ENCODE peak calls at places on chromosomes 5 and 9, in five cellular contexts. A, F, V, W and T are unnamed samples.
A peak's percentile ranks its signal among the peaks of the same experiment; 100 is the strongest.

GRCh38 chr9:20048437-20048836 is 259.6 kb upstream of the SLC24A2 start:
- DNase-seq in W (no peak), F (no peak), A (no peak), V (no peak), T (no peak)

GRCh38 chr5:176185133-176185733 is 53.0 kb upstream of the SIMC1 start:
- DNase-seq in W (no peak), A (no peak), F (no peak), V (no peak), T (no peak)

GRCh38 chr9:28758346-28758745 is 1185.1 kb upstream of the C9orf72 start:
- DNase-seq in V (no peak), F (peak; percentile 13), A (no peak), W (no peak), T (no peak)

GRCh38 chr5:45288746-45289145 is 407.4 kb downstream of the HCN1 start:
- DNase-seq in V (peak; percentile 4), F (no peak), A (no peak), W (no peak), T (no peak)

GRCh38 chr9:114487607-114488300 is 17.5 kb downstream of the WHRN start:
- DNase-seq in W (peak; percentile 86), A (peak; percentile 87), V (peak; percentile 50), F (peak; percentile 77), T (peak; percentile 70)

GRCh38 chr5:75322066-75322465 is 15.0 kb upstream of the HMGCR start:
- DNase-seq in V (no peak), A (peak; percentile 54), F (no peak), W (no peak), T (no peak)

GRCh38 chr5:68891718-68892117 is 202.1 kb upstream of the SLC30A5 start:
- DNase-seq in A (no peak), V (no peak), W (no peak), F (no peak), T (no peak)

GRCh38 chr5:59146729-59147128 is 563.9 kb downstream of the RAB3C start:
- DNase-seq in F (no peak), A (no peak), W (no peak), V (no peak), T (no peak)

GRCh38 chr9:124032247-124032646 is 20.7 kb downstream of the LHX2 start:
- DNase-seq in A (no peak), W (no peak), V (no peak), F (no peak), T (no peak)

GRCh38 chr9:21681641-21682040 is 120.8 kb upstream of the MTAP start:
- DNase-seq in F (peak; percentile 70), V (no peak), A (peak; percentile 14), W (no peak), T (no peak)

GRCh38 chr9:109320734-109321448 is at the start of gene EPB41L4B:
- DNase-seq in W (peak; percentile 96), V (peak; percentile 96), F (peak; percentile 82), A (peak; percentile 89), T (peak; percentile 71)

GRCh38 chr5:79509244-79509880 is 4.6 kb downstream of the HOMER1 start:
- DNase-seq in F (no peak), W (no peak), V (no peak), A (no peak), T (no peak)

GRCh38 chr5:79512692-79513518 is 1.0 kb downstream of the HOMER1 start:
- DNase-seq in A (peak; percentile 9), F (peak; percentile 34), V (no peak), W (no peak), T (peak; percentile 41)

GRCh38 chr5:79508794-79509193 is 5.1 kb downstream of the HOMER1 start:
- DNase-seq in A (no peak), F (no peak), W (no peak), V (no peak), T (no peak)

GRCh38 chr5:79511945-79512493 is 1.9 kb downstream of the HOMER1 start:
- DNase-seq in V (no peak), A (peak; percentile 1), W (no peak), F (peak; percentile 18), T (no peak)

DNA sequence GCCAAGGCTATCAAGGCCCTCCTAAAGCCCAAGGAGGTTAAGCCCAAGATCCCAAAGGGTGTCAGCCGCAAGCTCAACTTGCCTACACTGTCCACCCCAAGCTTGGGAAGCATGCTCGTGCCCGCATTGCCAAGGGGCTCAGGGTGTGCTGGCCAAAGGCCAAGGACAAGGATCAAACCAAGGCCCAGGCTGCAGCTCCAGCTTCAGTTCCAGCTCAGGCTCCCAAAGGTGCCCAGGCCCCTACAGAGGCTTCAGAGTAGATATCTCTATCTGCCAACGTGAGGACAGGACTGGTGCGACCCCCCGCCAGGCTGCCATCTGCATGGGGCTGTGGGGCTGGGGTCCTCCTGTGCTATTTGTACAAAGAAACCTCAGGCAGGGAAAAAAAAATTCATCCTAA is 3.3 kb downstream of the HOMER1 start:
- DNase-seq in W (no peak), F (no peak), A (no peak), V (no peak), T (no peak)
- H3K4me3 ChIP-seq in W (no peak overlapping the region), F (peak overlapping the region; percentile 69), A (no peak overlapping the region), V (no peak overlapping the region), T (no peak overlapping the region)

GRCh38 chr5:23507278-23507685 is at the start of gene PRDM9:
- DNase-seq in W (no peak), F (peak; percentile 80), A (no peak), V (peak; percentile 87), T (no peak)

DNA sequence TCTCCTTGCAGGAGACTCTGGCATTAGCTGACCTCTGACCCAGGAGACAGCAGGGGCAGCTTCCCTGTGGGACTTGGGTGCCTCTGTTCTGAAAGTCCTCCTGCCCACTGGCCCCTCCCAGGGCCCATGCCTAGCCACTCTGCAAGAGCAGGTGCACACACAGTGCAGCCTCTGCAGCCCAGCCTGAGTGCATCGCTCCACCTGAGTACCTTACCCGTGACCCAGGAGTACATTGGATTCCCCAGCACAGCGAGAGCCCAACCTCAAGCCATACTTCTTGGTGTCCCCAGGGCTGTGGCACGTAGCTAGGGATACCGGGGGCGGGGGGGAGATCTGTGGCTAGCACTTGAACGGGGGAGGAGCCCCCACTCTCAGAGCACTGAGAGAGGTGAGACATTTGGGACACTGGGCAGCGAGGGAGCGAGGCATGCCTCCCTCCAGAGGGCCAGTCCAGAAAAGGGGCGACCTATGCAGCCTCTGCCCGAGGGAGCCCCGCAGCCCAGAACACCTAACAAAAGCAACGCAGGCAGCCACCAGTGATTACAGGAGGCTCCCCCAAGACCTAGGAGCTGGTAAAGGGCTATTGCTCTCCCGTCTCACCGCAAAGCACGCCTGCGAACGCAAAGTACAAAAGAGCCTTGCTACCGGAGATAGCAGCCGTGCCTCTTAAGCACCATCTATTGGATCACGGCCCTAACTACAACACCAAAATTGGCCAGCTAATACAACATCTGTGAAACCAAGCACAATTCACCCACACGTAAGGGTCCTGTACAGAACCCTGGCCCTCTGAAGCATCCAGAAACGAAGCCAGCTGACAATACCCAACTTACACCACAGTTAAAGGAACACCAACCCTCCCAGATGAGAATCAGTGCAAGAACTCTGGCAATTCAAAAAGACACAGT is 826 bp upstream of the PRDM9 start:
- DNase-seq in W (no peak), A (no peak), V (no peak), F (peak; percentile 63), T (no peak)
- H3K27ac ChIP-seq in W (no peak overlapping the region), A (no peak overlapping the region), V (no peak overlapping the region), F (no peak overlapping the region), T (no peak overlapping the region)

GRCh38 chr5:132426525-132427138 is 57.1 kb downstream of the SLC22A5 start:
- DNase-seq in F (peak; percentile 91), W (peak; percentile 74), A (peak; percentile 76), V (peak; percentile 53), T (peak; percentile 96)
- H3K4me1 ChIP-seq in F (peaks cover 20% of the 10 kb centered on the region), W (peaks cover 77% of the 10 kb centered on the region), A (peaks cover 61% of the 10 kb centered on the region), V (peaks cover 68% of the 10 kb centered on the region), T (peaks cover 74% of the 10 kb centered on the region)

GRCh38 chr5:178350361-178351220 is 118.0 kb upstream of the PHYKPL start:
- DNase-seq in W (no peak), A (no peak), V (no peak), F (no peak), T (no peak)
- H3K4me3 ChIP-seq in W (no peak overlapping the region), A (no peak overlapping the region), V (no peak overlapping the region), F (no peak overlapping the region), T (no peak overlapping the region)